ENCODE peak calls at places on chromosomes 2 and 18, in four cellular contexts. B is transverse colon, R is cardiac fibroblast, A is foreskin fibroblast. P is an unnamed sample.

GRCh38 chr2:214108598-214108997 is 302.3 kb upstream of the VWC2L start:
- DNase-seq in R (no peak), A (no peak), B (no peak), P (no peak)

GRCh38 chr2:151849413-151850010 is 21.3 kb upstream of the ARL5A start:
- DNase-seq in R (no peak), A (no peak), B (no peak), P (no peak)

GRCh38 chr2:173496746-173497145 is 142.1 kb downstream of the CDCA7 start:
- DNase-seq in R (peak; percentile 49), B (no peak), A (peak; percentile 65), P (peak; percentile 23)

GRCh38 chr2:211455225-211455841 is 898.9 kb downstream of the CPS1 start:
- DNase-seq in A (peak; percentile 3), R (peak; percentile 70), B (peak; percentile 11), P (peak; percentile 27)

GRCh38 chr18:48049757-48050156 is 119.3 kb upstream of the SMAD2 start:
- DNase-seq in A (no peak), B (peak; percentile 24), R (no peak), P (no peak)

GRCh38 chr2:178328037-178328436 is 122.9 kb downstream of the PRKRA start:
- DNase-seq in A (peak; percentile 3), B (no peak), R (peak; percentile 57), P (no peak)

GRCh38 chr2:199444749-199445148 is 13.0 kb downstream of the SATB2 start:
- DNase-seq in A (no peak), B (no peak), R (no peak), P (no peak)

GRCh38 chr2:98623657-98624056 is 15.3 kb downstream of the UNC50 start:
- DNase-seq in B (no peak), R (peak; percentile 67), A (no peak), P (no peak)

GRCh38 chr2:18117592-18117991 is 239.1 kb downstream of the KCNS3 start:
- DNase-seq in R (peak; percentile 44), A (peak; percentile 39), B (peak; percentile 27), P (peak; percentile 64)

GRCh38 chr2:19648583-19648982 is 253.2 kb downstream of the TTC32 start:
- DNase-seq in A (peak; percentile 87), R (peak; percentile 91), B (no peak), P (peak; percentile 64)

GRCh38 chr2:85797959-85798358 is 44.2 kb downstream of the ATOH8 start:
- DNase-seq in R (peak; percentile 71), A (peak; percentile 41), B (peak; percentile 8), P (peak; percentile 10)

GRCh38 chr18:58205087-58205779 is 161.2 kb downstream of the NEDD4L start:
- DNase-seq in R (peak; percentile 91), B (no peak), A (peak; percentile 88), P (peak; percentile 87)

GRCh38 chr2:197969391-197969893 is 165.0 kb downstream of the PLCL1 start:
- DNase-seq in B (no peak), A (peak; percentile 62), R (peak; percentile 72), P (peak; percentile 66)

GRCh38 chr18:394997-395383 is 105.5 kb downstream of the COLEC12 start:
- DNase-seq in R (peak; percentile 48), B (no peak), A (peak; percentile 79), P (peak; percentile 87)

GRCh38 chr18:58896268-58896667 is 31.6 kb downstream of the ZNF532 start:
- DNase-seq in B (peak; percentile 24), R (no peak), A (no peak), P (no peak)

GRCh38 chr2:160635488-160635887 is 141.9 kb upstream of the RBMS1 start:
- DNase-seq in A (peak; percentile 84), R (peak; percentile 77), B (no peak), P (no peak)

GRCh38 chr2:47160207-47160606 is 5.1 kb upstream of the STPG4 start:
- DNase-seq in R (no peak), B (no peak), A (no peak), P (no peak)

GRCh38 chr18:22387787-22388186 is 29.9 kb downstream of the CTAGE1 start:
- DNase-seq in B (no peak), A (no peak), R (no peak), P (no peak)

GRCh38 chr2:95356821-95357700 is 45.4 kb upstream of the FAHD2A start:
- DNase-seq in B (no peak), R (no peak), A (no peak), P (no peak)

GRCh38 chr18:37450434-37451133 is 115.0 kb downstream of the CELF4 start:
- DNase-seq in B (no peak), A (peak; percentile 29), R (no peak), P (peak; percentile 71)

GRCh38 chr18:39863916-39864315 is 2091.1 kb upstream of the PIK3C3 start:
- DNase-seq in B (no peak), R (no peak), A (no peak), P (no peak)

GRCh38 chr2:144256996-144257707 is 262.8 kb downstream of the ZEB2 start:
- DNase-seq in B (no peak), A (peak; percentile 21), R (peak; percentile 55), P (peak; percentile 11)

GRCh38 chr18:45014047-45014501 is 333.4 kb downstream of the SETBP1 start:
- DNase-seq in B (no peak), A (peak; percentile 83), R (peak; percentile 88), P (peak; percentile 89)
- TF ChIP-seq CTCF in B (no peak), A (peak; percentile 43), R (peak; percentile 63), P (peak; percentile 56)

GRCh38 chr2:205858781-205859478 is 176.6 kb downstream of the NRP2 start:
- DNase-seq in A (peak; percentile 26), B (peak; percentile 24), R (peak; percentile 40), P (peak; percentile 15)
- TF ChIP-seq CTCF in A (no peak), B (no peak), R (no peak), P (no peak)

DNA sequence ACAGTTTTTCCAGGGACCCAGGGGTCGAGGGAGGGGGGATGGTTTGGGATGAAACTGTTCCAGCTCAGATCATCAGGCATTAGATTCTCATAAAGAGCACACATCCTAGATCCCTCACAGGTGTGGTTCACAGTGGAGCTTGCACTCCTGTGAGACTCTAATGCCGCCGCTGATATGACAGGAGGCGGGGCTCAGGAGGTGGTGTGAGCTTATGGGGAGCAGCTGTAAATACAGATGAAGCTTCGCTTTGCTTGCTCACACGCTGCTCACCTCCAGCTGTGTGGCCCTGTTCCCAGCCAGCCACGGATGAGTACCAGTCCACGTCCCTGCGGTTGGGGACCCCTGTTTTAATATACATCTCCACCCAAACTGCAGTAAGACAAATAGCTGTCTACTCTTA is 204.2 kb downstream of the AGAP1 start:
- DNase-seq in R (no peak), A (no peak), B (no peak), P (no peak)
- TF ChIP-seq CTCF in R (no peak), A (no peak), B (no peak), P (no peak)

DNA sequence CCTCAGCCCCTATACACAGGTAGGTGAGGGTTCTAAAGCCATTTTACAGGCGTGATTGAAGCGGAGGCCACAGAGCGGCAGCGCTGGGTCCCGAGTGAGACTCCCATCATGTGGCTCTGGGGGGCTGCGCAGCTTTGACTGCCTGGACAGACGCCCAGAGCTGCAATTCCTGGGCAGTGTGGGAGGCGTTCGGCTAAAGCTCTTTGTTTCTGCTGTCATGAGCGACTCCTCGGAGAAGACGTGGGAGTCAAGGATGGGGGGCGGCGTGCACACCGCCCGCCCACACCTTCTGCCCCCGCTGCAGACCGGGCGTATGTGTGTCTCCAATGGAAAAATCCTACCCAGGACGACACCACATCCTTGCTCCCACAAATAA is 867 bp upstream of the LBH start:
- DNase-seq in R (peak; percentile 16), A (no peak), B (no peak), P (no peak)
- TF ChIP-seq CTCF in R (no peak), A (peak; percentile 3), B (no peak), P (no peak)

GRCh38 chr2:101699191-101699938 is 1.9 kb downstream of the MAP4K4 start:
- DNase-seq in B (no peak), A (no peak), R (peak; percentile 46), P (no peak)

GRCh38 chr2:101697794-101698418 is 399 bp downstream of the MAP4K4 start:
- DNase-seq in B (peak; percentile 21), R (no peak), A (no peak), P (no peak)

GRCh38 chr2:101698419-101699190 is 1.1 kb downstream of the MAP4K4 start:
- DNase-seq in B (no peak), R (peak; percentile 40), A (no peak), P (no peak)

GRCh38 chr2:101696272-101697123 is 1.0 kb upstream of the MAP4K4 start:
- DNase-seq in A (no peak), B (peak; percentile 33), R (peak; percentile 32), P (no peak)

GRCh38 chr2:101697124-101697793 is at the start of gene MAP4K4:
- DNase-seq in A (peak; percentile 83), R (peak; percentile 87), B (peak; percentile 78), P (peak; percentile 85)
- TF ChIP-seq CTCF in A (peak; percentile 14), R (peak; percentile 24), B (peak; percentile 26), P (peak; percentile 69)

DNA sequence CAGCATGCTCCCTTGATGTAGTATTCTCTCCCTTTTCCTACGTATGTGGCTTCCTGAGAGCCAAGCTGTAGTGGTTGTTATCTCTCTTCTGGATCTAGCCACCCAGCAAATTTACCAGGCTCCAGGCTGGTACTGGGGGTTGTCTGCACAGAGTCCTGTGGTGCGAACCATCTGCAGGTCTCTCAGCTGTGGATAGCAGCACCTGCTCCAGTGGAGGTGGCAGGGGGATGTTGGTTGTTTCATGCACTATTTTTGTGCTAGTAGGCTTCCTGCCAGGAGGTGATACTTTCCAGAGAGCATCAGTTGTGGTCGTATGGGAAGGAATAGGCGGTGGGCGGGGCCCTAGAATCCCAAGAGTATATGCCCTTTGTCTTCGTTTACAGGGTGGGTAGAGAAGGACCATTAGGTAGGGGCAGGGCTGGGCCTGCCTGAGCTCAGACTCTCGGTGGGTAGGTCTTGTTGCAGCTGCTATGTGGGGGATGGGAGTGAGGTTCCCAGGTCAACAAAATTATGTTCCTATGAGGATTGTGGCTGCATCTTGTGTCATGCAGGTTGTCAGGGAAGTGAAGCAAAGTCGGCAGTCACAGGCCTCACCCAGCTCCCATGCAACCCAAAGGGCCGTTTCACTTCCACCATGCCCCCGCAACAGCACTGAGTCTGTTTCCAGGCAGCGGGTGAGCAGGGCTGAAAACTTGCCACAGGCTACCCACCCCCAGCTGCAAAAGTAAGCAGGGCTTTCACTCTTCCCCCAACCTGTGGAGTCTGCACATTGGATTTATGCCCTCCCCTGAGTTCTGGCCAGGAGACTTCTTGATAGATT is 1139.5 kb downstream of the BCL11A start:
- DNase-seq in A (no peak), R (no peak), B (no peak), P (no peak)
- TF ChIP-seq CTCF in A (no peak), R (no peak), B (no peak), P (no peak)

GRCh38 chr2:150188801-150189200 is 298.7 kb downstream of the RND3 start:
- DNase-seq in R (no peak), A (no peak), B (no peak), P (no peak)

GRCh38 chr2:150190546-150190945 is 296.9 kb downstream of the RND3 start:
- DNase-seq in B (no peak), R (no peak), A (no peak), P (no peak)

GRCh38 chr2:150191349-150191748 is 296.1 kb downstream of the RND3 start:
- DNase-seq in R (peak; percentile 93), A (no peak), B (no peak), P (peak; percentile 61)

GRCh38 chr2:150192701-150193100 is 294.8 kb downstream of the RND3 start:
- DNase-seq in R (no peak), A (no peak), B (no peak), P (no peak)

DNA sequence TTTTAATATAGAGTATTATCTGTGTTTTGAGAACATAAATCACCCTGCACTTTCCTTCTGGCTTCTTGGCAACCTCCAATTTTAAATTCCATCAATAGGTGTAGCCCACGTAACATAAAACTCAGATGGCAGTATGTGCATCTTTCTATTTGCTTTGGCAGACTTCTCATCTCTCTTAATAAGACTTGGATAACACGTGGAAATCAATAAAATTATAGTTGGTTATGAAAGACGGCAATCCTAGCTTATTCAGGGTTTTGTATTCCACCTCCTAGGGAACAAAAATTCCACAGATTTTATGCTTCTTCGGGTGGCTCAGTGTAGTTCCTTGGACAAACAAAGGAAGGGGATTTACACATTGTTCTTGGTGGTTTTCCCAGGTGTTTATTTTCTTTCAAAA is 299.3 kb downstream of the RND3 start:
- DNase-seq in A (no peak), B (no peak), R (peak; percentile 40), P (peak; percentile 13)
- TF ChIP-seq CTCF in A (no peak), B (no peak), R (no peak), P (no peak)